ENCODE peak calls at places on chromosomes 12 and 14, in five cellular contexts. Q is Caki2, O is DMS53, B is epithelial cell of prostate, Z is T follicular helper cell. S is an unnamed sample.

GRCh38 chr14:103887170-103887501 is 39.8 kb upstream of the PPP1R13B start:
- DNase-seq in Z (no peak), B (no peak), O (no peak), Q (no peak), S (no peak)

GRCh38 chr12:25526778-25527177 is 26.3 kb downstream of the LMNTD1 start:
- DNase-seq in O (no peak), Q (no peak), B (no peak), Z (no peak), S (no peak)

GRCh38 chr12:120944645-120945217 is 33.6 kb upstream of the HNF1A start:
- DNase-seq in Q (peak), B (no peak), Z (peak), O (peak), S (peak)

GRCh38 chr14:95273041-95273978 is 46.4 kb downstream of the CLMN start:
- DNase-seq in Q (no peak), B (no peak), O (peak), Z (no peak), S (no peak)

GRCh38 chr12:9323144-9323681 is 115.0 kb upstream of the PZP start:
- DNase-seq in Z (no peak), O (no peak), Q (no peak), B (no peak), S (no peak)

GRCh38 chr14:54342806-54343205 is 54.0 kb upstream of the CDKN3 start:
- DNase-seq in B (no peak), O (no peak), Z (no peak), Q (no peak), S (no peak)

GRCh38 chr12:21301-22189 is 45.0 kb upstream of the IQSEC3 start:
- DNase-seq in Q (no peak), O (no peak), Z (no peak), B (no peak), S (no peak)

GRCh38 chr14:103546651-103547454 is 15.6 kb downstream of the BAG5 start:
- DNase-seq in O (peak), Q (no peak), Z (peak), B (no peak), S (peak)